ENCODE peak calls at places on chromosomes 6 and 20, in ten cellular contexts. Z is lung, W is astrocyte of the spinal cord, G is fibroblast of pulmonary artery, P is fibroblast of the aortic adventitia, S is fibroblast of villous mesenchyme, J is Panc1, A is AG10803, Y is left lung, X is HFF-Myc. F is an unnamed sample.

GRCh38 chr6:107756661-107757060 is 67.5 kb downstream of the SCML4 start:
- DNase-seq in Z (no peak), W (no peak), G (no peak), P (no peak), S (no peak), J (no peak), A (no peak), Y (no peak), X (no peak), F (no peak)

GRCh38 chr20:52665441-52665840 is 306.7 kb upstream of the TSHZ2 start:
- DNase-seq in Z (no peak), W (no peak), G (no peak), P (no peak), S (no peak), J (no peak), A (no peak), Y (no peak), X (no peak), F (no peak)

GRCh38 chr20:31857861-31858835 is 12.2 kb downstream of the DUSP15 start:
- DNase-seq in Z (no peak), W (no peak), G (no peak), P (no peak), S (no peak), J (no peak), A (no peak), Y (no peak), X (no peak), F (no peak)

GRCh38 chr6:126195625-126196236 is 144.2 kb upstream of the CENPW start:
- DNase-seq in Z (no peak), W (no peak), G (peak), P (no peak), S (no peak), J (no peak), A (no peak), Y (no peak), X (no peak), F (no peak)

GRCh38 chr6:41502607-41503434 is 43.4 kb upstream of the FOXP4 start:
- DNase-seq in Z (no peak), W (no peak), G (no peak), P (no peak), S (peak), J (no peak), A (no peak), Y (peak), X (no peak), F (peak)

GRCh38 chr20:49279677-49280462 is 2.0 kb upstream of the ZNFX1 start:
- DNase-seq in Z (no peak), W (no peak), G (no peak), P (no peak), S (no peak), J (no peak), A (no peak), Y (no peak), X (no peak), F (no peak)

GRCh38 chr6:152575621-152576150 is 61.5 kb downstream of the SYNE1 start:
- DNase-seq in Z (no peak), W (peak), G (peak), P (peak), S (peak), J (no peak), A (peak), Y (no peak), X (peak), F (no peak)

GRCh38 chr6:33954453-33954852 is 150.7 kb upstream of the MLN start:
- DNase-seq in Z (no peak), W (no peak), G (no peak), P (no peak), S (no peak), J (no peak), A (no peak), Y (peak), X (no peak), F (no peak)

GRCh38 chr6:12369781-12370262 is 79.7 kb downstream of the EDN1 start:
- DNase-seq in Z (peak), W (no peak), G (no peak), P (no peak), S (no peak), J (no peak), A (no peak), Y (peak), X (no peak), F (no peak)

GRCh38 chr6:52352239-52353008 is 9.5 kb upstream of the PAQR8 start:
- DNase-seq in Z (peak), W (peak), G (peak), P (peak), S (peak), J (peak), A (peak), Y (peak), X (peak), F (peak)

GRCh38 chr20:61956396-61957342 is 109.0 kb downstream of the TAF4 start:
- DNase-seq in Z (no peak), W (peak), G (peak), P (peak), S (peak), J (peak), A (no peak), Y (no peak), X (no peak), F (no peak)

GRCh38 chr6:137589067-137589848 is 95.1 kb upstream of the OLIG3 start:
- DNase-seq in Z (no peak), W (peak), G (peak), P (peak), S (peak), J (no peak), A (peak), Y (no peak), X (peak), F (peak)

GRCh38 chr6:142942805-142943227 is 2.2 kb downstream of the HIVEP2 start:
- DNase-seq in Z (no peak), W (peak), G (peak), P (peak), S (peak), J (no peak), A (peak), Y (no peak), X (no peak), F (no peak)

GRCh38 chr6:89237158-89237557 is 20.0 kb upstream of the GABRR1 start:
- DNase-seq in Z (no peak), W (no peak), G (no peak), P (no peak), S (no peak), J (no peak), A (no peak), Y (no peak), X (no peak), F (no peak)

GRCh38 chr6:89244237-89244985 is 27.3 kb upstream of the GABRR1 start:
- DNase-seq in Z (no peak), W (no peak), G (no peak), P (no peak), S (no peak), J (no peak), A (no peak), Y (no peak), X (no peak), F (no peak)

GRCh38 chr6:89239338-89239737 is 22.2 kb upstream of the GABRR1 start:
- DNase-seq in Z (no peak), W (no peak), G (no peak), P (no peak), S (no peak), J (no peak), A (no peak), Y (no peak), X (no peak), F (no peak)

GRCh38 chr6:89243331-89243629 is 26.1 kb upstream of the GABRR1 start:
- DNase-seq in Z (no peak), W (no peak), G (no peak), P (no peak), S (peak), J (no peak), A (peak), Y (no peak), X (no peak), F (no peak)

DNA sequence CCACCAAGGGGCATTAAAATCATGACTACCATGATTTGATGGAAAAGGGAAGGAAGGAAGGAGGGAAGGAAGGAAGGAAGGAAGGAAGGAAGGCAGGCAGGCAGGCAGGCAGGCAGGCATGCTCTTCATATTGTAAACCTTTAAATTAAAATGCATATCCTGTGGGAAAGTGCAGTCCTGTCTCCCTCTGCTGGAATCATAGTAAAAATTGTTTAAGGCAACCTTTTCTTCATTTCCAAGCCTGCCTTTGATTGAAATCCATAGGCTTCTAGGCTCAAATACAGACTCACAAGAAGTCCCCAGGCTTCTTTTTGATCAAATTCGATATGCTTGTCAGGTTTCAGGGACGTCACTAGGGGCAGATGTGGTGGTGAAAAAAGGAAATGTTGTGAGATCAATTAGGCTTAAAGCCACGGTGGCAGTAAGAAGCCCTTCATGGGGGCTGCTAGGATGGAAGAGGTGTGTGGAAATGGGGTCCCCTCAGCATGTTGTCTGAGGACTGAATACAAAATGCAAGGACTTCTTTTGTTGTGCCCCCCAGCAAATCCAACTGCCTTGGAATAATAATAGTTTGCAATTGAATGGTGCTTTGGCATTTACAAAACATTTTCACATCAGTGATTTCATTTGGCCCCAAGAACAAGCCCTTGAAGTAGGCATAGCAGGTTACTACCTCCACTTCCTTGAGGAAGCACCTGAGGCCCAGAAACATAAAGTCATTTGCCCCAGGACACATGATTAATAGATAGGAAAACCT is 25.6 kb upstream of the GABRR1 start:
- DNase-seq in Z (no peak), W (peak), G (peak), P (peak), S (peak), J (no peak), A (peak), Y (no peak), X (peak), F (no peak)
- TF ChIP-seq CTCF in Z (peak), W (peak), G (peak), P (peak), S (peak), J (peak), A (peak), Y (peak), X (peak), F (peak)

DNA sequence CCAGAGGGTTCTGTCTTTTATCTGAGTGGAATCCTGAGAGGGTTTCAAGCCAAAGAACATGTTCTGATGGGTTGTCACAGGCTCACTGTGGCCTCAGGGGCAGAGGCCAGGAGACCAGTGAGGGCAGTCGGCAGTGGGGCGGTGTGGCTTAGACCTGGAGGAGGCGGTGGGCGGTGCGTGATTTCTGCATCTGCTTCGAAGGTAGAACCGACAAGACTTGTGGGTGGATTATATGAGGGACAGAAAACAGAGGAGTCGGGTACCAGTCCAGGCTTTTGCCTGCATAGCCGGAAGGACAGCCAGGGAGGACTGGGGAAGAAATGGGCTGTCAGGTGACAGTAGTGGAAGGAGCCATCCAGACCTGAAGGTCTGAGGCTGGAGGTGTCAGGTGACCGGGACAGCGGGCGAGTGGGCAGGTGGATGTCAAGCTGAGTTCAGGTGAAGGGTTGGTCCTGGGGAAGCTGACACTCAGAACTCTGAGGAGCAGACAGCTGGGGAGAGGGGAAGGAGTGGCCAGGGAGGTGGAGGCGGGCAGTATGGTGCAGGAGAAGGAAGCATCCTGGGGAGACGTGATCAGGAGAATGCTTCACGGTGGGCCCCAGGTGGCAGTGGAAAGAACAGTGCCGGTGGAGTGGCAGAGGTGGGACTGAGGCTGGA is 3.1 kb downstream of the CTSZ start:
- DNase-seq in Z (no peak), W (no peak), G (no peak), P (no peak), S (no peak), J (no peak), A (no peak), Y (peak), X (no peak), F (no peak)
- H3K4me3 ChIP-seq in Z (no peak), W (no peak), G (no peak), P (no peak), S (no peak), J (no peak), A (no peak), Y (no peak), X (no peak), F (no peak)

GRCh38 chr6:90098025-90098474 is 198.6 kb downstream of the BACH2 start:
- DNase-seq in Z (peak), W (peak), G (peak), P (peak), S (peak), J (no peak), A (peak), Y (no peak), X (peak), F (no peak)
- TF ChIP-seq CTCF in Z (no peak), W (peak), G (peak), P (peak), S (peak), J (peak), A (peak), Y (peak), X (no peak), F (no peak)

GRCh38 chr6:53541900-53542299 is 3.0 kb downstream of the GCLC start:
- DNase-seq in Z (no peak), W (no peak), G (no peak), P (no peak), S (no peak), J (no peak), A (no peak), Y (no peak), X (no peak), F (no peak)
- H3K4me3 ChIP-seq in Z (no peak), W (no peak), G (no peak), P (no peak), S (no peak), J (no peak), A (no peak), Y (no peak), X (no peak), F (no peak)

GRCh38 chr20:5806457-5807263 is 56.5 kb downstream of the SHLD1 start:
- DNase-seq in Z (no peak), W (no peak), G (peak), P (no peak), S (no peak), J (no peak), A (no peak), Y (no peak), X (no peak), F (no peak)
- TF ChIP-seq CTCF in Z (no peak), W (peak), G (peak), P (no peak), S (peak), J (no peak), A (no peak), Y (no peak), X (peak), F (no peak)

DNA sequence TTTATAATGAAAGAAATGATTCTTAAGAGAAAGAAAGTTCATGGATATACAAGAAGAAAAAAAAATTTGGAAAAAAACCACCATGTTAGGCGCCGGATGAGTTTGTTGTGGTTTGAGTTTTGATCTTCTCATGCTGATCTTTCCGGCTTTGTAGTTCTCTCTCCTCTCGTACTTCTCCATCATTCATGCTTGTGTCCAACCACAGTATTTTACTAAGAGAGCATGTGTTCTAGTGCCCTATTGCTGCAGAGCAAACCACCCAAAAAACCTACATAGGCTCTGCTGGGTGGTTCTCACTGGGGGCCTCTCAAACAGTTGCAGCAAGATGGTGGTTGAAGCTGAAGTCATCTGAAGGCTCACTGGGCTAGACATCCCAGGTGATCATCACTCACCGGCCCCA is 404.2 kb downstream of the PLCB1 start:
- DNase-seq in Z (no peak), W (no peak), G (no peak), P (no peak), S (no peak), J (no peak), A (no peak), Y (no peak), X (no peak), F (no peak)
- H3K4me3 ChIP-seq in Z (no peak), W (no peak), G (no peak), P (no peak), S (no peak), J (no peak), A (no peak), Y (no peak), X (no peak), F (no peak)

DNA sequence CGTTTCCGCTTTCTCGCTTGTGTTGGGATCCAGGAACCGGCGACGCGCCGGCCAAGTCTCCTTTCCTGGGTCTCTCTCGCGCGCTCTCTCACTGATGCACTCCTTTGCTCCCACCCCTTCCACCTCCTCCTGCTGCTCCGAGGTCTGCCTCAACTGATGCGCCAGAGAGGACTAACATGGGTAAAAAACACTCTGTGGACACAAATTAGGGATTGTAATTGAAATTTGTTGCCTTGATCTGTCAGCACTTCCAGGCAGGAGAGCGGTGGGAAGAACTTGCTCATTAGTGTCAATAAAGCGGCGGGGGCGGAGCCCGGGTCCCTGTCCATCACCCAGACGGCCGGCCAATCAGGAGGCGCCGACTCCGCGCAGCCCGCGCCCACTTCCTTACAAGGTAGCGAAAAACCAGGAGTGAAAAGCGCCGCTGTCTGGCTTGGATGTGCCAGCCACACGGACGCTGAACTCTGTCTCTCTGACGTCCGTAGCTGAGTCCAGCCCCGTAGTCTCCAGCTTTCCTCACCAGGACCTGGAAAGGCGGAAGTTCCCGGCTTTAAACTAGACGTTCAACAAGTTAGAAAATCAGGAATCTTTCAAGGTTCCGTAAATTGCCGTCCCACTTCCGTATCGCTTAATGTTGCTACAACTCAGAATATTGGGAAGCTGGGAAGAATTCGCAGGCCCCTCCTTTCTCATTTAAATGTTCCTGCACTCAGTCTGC is at the start of gene TBX18:
- DNase-seq in Z (no peak), W (peak), G (peak), P (peak), S (peak), J (peak), A (peak), Y (peak), X (peak), F (peak)
- TF ChIP-seq CTCF in Z (no peak), W (peak), G (peak), P (no peak), S (no peak), J (no peak), A (peak), Y (no peak), X (no peak), F (no peak)

GRCh38 chr20:54078296-54078695 is 7.9 kb upstream of the BCAS1 start:
- DNase-seq in Z (no peak), W (no peak), G (no peak), P (no peak), S (no peak), J (no peak), A (no peak), Y (no peak), X (no peak), F (no peak)
- H3K4me3 ChIP-seq in Z (no peak), W (no peak), G (no peak), P (no peak), S (no peak), J (no peak), A (no peak), Y (no peak), X (no peak), F (no peak)

GRCh38 chr6:156398371-156398770 is 378.8 kb upstream of the ARID1B start:
- DNase-seq in Z (no peak), W (no peak), G (no peak), P (no peak), S (no peak), J (no peak), A (no peak), Y (no peak), X (no peak), F (no peak)

GRCh38 chr6:156396791-156397418 is 380.3 kb upstream of the ARID1B start:
- DNase-seq in Z (no peak), W (no peak), G (no peak), P (no peak), S (no peak), J (no peak), A (no peak), Y (no peak), X (no peak), F (no peak)

GRCh38 chr6:156391977-156392376 is 385.2 kb upstream of the ARID1B start:
- DNase-seq in Z (no peak), W (no peak), G (no peak), P (no peak), S (no peak), J (no peak), A (no peak), Y (no peak), X (no peak), F (no peak)

GRCh38 chr6:156395276-156395675 is 381.9 kb upstream of the ARID1B start:
- DNase-seq in Z (no peak), W (no peak), G (no peak), P (no peak), S (no peak), J (no peak), A (no peak), Y (no peak), X (no peak), F (peak)

DNA sequence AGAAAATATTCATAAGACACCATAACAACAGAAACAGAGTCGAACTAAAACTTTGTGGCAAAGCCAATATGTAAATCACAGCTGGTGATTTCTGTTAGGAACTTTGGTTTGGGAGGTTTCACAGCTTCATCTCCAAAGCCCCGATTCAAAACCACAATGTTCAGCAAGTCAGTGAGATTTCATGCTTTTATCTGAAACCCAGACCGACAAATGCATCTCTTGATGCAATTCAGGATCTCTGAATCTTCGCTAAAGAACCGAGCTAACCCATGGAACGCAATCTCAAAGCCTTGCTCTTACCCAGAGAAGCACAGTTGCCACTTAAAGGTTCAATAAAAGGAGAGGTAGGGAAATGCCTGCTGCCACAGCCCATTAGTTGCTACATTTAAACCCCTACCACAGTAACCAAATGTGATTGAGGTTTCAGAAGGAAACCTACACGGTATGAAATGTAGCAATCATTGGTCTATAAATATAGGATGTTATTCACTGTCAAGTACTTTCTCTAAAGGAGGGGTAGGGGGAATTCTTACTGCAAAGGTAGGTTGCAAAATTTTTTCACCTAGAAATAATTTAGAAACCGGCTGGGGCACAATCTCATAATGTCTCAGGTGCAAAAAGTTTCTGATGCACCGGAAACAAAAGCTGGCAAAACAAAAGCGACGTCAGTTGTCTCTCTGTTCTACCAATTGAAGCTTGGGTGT is 381.0 kb upstream of the ARID1B start:
- DNase-seq in Z (no peak), W (no peak), G (no peak), P (no peak), S (no peak), J (no peak), A (no peak), Y (no peak), X (no peak), F (no peak)
- TF ChIP-seq CTCF in Z (no peak), W (no peak), G (no peak), P (no peak), S (no peak), J (no peak), A (no peak), Y (no peak), X (no peak), F (no peak)